ENCODE peak calls at places on chromosomes 13 and 19, in nine cellular contexts. A is CD8-positive, alpha-beta memory T cell; I is cerebellar nuclear complex; P is A549; O is T-helper 1 cell; G is anterior cingulate cortex; S is activated gamma-delta T cell treated with anti-CD3 and anti-CD28 coated beads, Interleukin-2, amount 50 U/mL, for 16 hours; R is COR-L47; D is fibroblast of the aortic adventitia. F is an unnamed sample.

GRCh38 chr13:51058461-51059167 is 52.5 kb downstream of the C13orf42 start:
- DNase-seq in A (no peak), I (no peak), P (no peak), O (no peak), G (no peak), S (no peak), R (no peak), D (no peak), F (no peak)

GRCh38 chr19:39679056-39679790 is 23.5 kb downstream of the LGALS16 start:
- DNase-seq in A (no peak), I (no peak), P (no peak), O (no peak), G (no peak), S (no peak), R (no peak), D (peak; percentile 6), F (no peak)

GRCh38 chr13:94480672-94481145 is 1.2 kb upstream of the DCT start:
- DNase-seq in A (no peak), I (no peak), P (no peak), O (no peak), G (no peak), S (no peak), R (no peak), D (peak; percentile 78), F (no peak)

GRCh38 chr19:35710784-35711723 is 6.7 kb downstream of the ZBTB32 start:
- DNase-seq in A (no peak), I (no peak), P (no peak), O (no peak), G (no peak), S (peak; percentile 47), R (no peak), D (no peak), F (no peak)

GRCh38 chr13:113273856-113274590 is 23.0 kb upstream of the LAMP1 start:
- DNase-seq in A (no peak), I (no peak), P (no peak), O (no peak), G (no peak), S (no peak), R (no peak), D (peak; percentile 72), F (no peak)

GRCh38 chr13:98613591-98613990 is 36.7 kb upstream of the STK24 start:
- DNase-seq in A (no peak), I (no peak), P (no peak), O (no peak), G (no peak), S (no peak), R (no peak), D (no peak), F (no peak)

GRCh38 chr13:24910502-24911134 is 146.6 kb downstream of the RNF17 start:
- DNase-seq in A (no peak), I (no peak), P (no peak), O (no peak), G (no peak), S (no peak), R (no peak), D (peak; percentile 7), F (no peak)

GRCh38 chr19:48637948-48638830 is 1.0 kb upstream of the DBP start:
- DNase-seq in A (peak; percentile 93), I (peak; percentile 56), P (peak; percentile 87), O (peak; percentile 87), G (peak; percentile 84), S (peak; percentile 70), R (peak; percentile 91), D (peak; percentile 98), F (peak; percentile 78)

GRCh38 chr19:54123682-54124081 is 8.1 kb downstream of the PRPF31 start:
- DNase-seq in A (no peak), I (no peak), P (no peak), O (no peak), G (no peak), S (no peak), R (no peak), D (no peak), F (no peak)

GRCh38 chr13:45299194-45299593 is 41.8 kb downstream of the TPT1 start:
- DNase-seq in A (no peak), I (no peak), P (no peak), O (no peak), G (no peak), S (no peak), R (no peak), D (peak; percentile 84), F (no peak)

GRCh38 chr13:113152894-113153809 is 5.3 kb upstream of the PROZ start:
- DNase-seq in A (no peak), I (peak; percentile 49), P (no peak), O (no peak), G (no peak), S (no peak), R (peak; percentile 25), D (no peak), F (peak; percentile 19)

GRCh38 chr13:18212873-18213272 is 968.8 kb downstream of the TUBA3C start:
- DNase-seq in A (no peak), I (no peak), P (no peak), O (peak; percentile 1), G (no peak), S (no peak), R (no peak), D (no peak), F (no peak)

GRCh38 chr13:40240293-40240692 is 426.1 kb downstream of the FOXO1 start:
- DNase-seq in A (no peak), I (no peak), P (no peak), O (no peak), G (no peak), S (no peak), R (no peak), D (no peak), F (no peak)

GRCh38 chr13:81326913-81327312 is 986.0 kb upstream of the SPRY2 start:
- DNase-seq in A (no peak), I (no peak), P (no peak), O (no peak), G (no peak), S (no peak), R (peak; percentile 92), D (no peak), F (no peak)

GRCh38 chr19:42132851-42133528 is 744 bp upstream of the POU2F2 start:
- DNase-seq in A (peak; percentile 85), I (peak; percentile 26), P (peak; percentile 95), O (peak; percentile 77), G (peak; percentile 51), S (peak; percentile 73), R (peak; percentile 77), D (peak; percentile 36), F (peak; percentile 78)

GRCh38 chr13:30346789-30347167 is 39.4 kb upstream of the KATNAL1 start:
- DNase-seq in A (no peak), I (no peak), P (no peak), O (no peak), G (no peak), S (no peak), R (no peak), D (no peak), F (no peak)

GRCh38 chr13:33119886-33120543 is 103.8 kb downstream of the KL start:
- DNase-seq in A (no peak), I (no peak), P (peak; percentile 35), O (no peak), G (no peak), S (no peak), R (no peak), D (no peak), F (no peak)

GRCh38 chr13:99353836-99354235 is 46.6 kb upstream of the GPR183 start:
- DNase-seq in A (peak; percentile 56), I (no peak), P (no peak), O (no peak), G (no peak), S (no peak), R (no peak), D (peak; percentile 35), F (no peak)

GRCh38 chr13:75326173-75327131 is 155.5 kb downstream of the TBC1D4 start:
- DNase-seq in A (peak; percentile 63), I (no peak), P (no peak), O (peak; percentile 45), G (no peak), S (peak; percentile 9), R (no peak), D (peak; percentile 86), F (peak; percentile 52)

GRCh38 chr19:50944795-50945194 is 8.0 kb downstream of the KLK5 start:
- DNase-seq in A (no peak), I (no peak), P (no peak), O (no peak), G (no peak), S (no peak), R (no peak), D (no peak), F (no peak)

GRCh38 chr19:46624958-46625661 is at the start of gene PTGIR:
- DNase-seq in A (no peak), I (no peak), P (no peak), O (no peak), G (no peak), S (no peak), R (no peak), D (peak; percentile 92), F (no peak)

GRCh38 chr13:112204376-112204775 is 137.4 kb downstream of the SOX1 start:
- DNase-seq in A (no peak), I (no peak), P (no peak), O (no peak), G (no peak), S (no peak), R (no peak), D (no peak), F (no peak)

GRCh38 chr13:50844181-50844875 is 836 bp upstream of the DLEU7 start:
- DNase-seq in A (no peak), I (no peak), P (no peak), O (no peak), G (no peak), S (no peak), R (no peak), D (no peak), F (no peak)

GRCh38 chr13:61664821-61665705 is 249.4 kb upstream of the PCDH20 start:
- DNase-seq in A (no peak), I (no peak), P (no peak), O (no peak), G (no peak), S (no peak), R (no peak), D (no peak), F (no peak)

GRCh38 chr13:62418872-62419271 is 1003.2 kb upstream of the PCDH20 start:
- DNase-seq in A (no peak), I (no peak), P (no peak), O (no peak), G (no peak), S (no peak), R (no peak), D (no peak), F (no peak)

GRCh38 chr13:94300401-94300800 is 179.1 kb downstream of the DCT start:
- DNase-seq in A (no peak), I (no peak), P (no peak), O (no peak), G (no peak), S (no peak), R (no peak), D (no peak), F (no peak)

GRCh38 chr13:111972261-111972780 is 94.6 kb upstream of the SOX1 start:
- DNase-seq in A (no peak), I (no peak), P (no peak), O (no peak), G (no peak), S (no peak), R (no peak), D (no peak), F (no peak)

GRCh38 chr13:31982540-31982939 is 49.0 kb upstream of the FRY start:
- DNase-seq in A (no peak), I (no peak), P (peak; percentile 23), O (no peak), G (no peak), S (no peak), R (peak; percentile 85), D (peak; percentile 76), F (no peak)

GRCh38 chr19:49481020-49481683 is 6.3 kb upstream of the RPL13A start:
- DNase-seq in A (no peak), I (no peak), P (no peak), O (no peak), G (no peak), S (no peak), R (no peak), D (no peak), F (no peak)

F was measured in effector CD4-positive, alpha-beta T cell.